ENCODE peak calls at places on chromosome 18, in six cellular contexts. A is H1, K is HCT116, D is GM12878, L is HepG2, S is K562. T is an unnamed sample.

GRCh38 chr18:46397174-46397573 is 259.8 kb downstream of the LOXHD1 start:
- DNase-seq in L (no peak), S (no peak), K (no peak), A (no peak), D (no peak), T (no peak)

GRCh38 chr18:51523671-51524070 is 326.2 kb upstream of the MEX3C start:
- DNase-seq in A (no peak), D (no peak), S (no peak), K (no peak), L (no peak), T (no peak)

GRCh38 chr18:47262397-47263196 is 11.1 kb upstream of the SKOR2 start:
- DNase-seq in S (no peak), K (no peak), D (no peak), A (peak), L (no peak), T (no peak)

GRCh38 chr18:8406486-8407250 is 202.6 kb upstream of the RAB12 start:
- DNase-seq in L (no peak), K (no peak), S (no peak), D (no peak), A (no peak), T (no peak)

GRCh38 chr18:38033282-38033681 is 467.7 kb upstream of the CELF4 start:
- DNase-seq in S (no peak), K (no peak), A (no peak), D (no peak), L (no peak), T (no peak)

GRCh38 chr18:31101148-31102019 is 837 bp downstream of the DSC2 start:
- DNase-seq in D (no peak), S (peak), L (peak), K (no peak), A (peak), T (peak)

GRCh38 chr18:46621871-46622270 is 35.1 kb downstream of the LOXHD1 start:
- DNase-seq in A (peak), K (no peak), L (no peak), D (no peak), S (no peak), T (no peak)

GRCh38 chr18:8960740-8961657 is 141.5 kb upstream of the NDUFV2 start:
- DNase-seq in S (no peak), A (no peak), L (peak), K (no peak), D (no peak), T (no peak)

GRCh38 chr18:8006979-8007378 is 439.9 kb downstream of the PTPRM start:
- DNase-seq in A (no peak), K (no peak), L (no peak), D (no peak), S (no peak), T (no peak)

GRCh38 chr18:29501952-29502351 is 1325.0 kb upstream of the CDH2 start:
- DNase-seq in S (no peak), A (no peak), K (no peak), L (no peak), D (no peak), T (no peak)

DNA sequence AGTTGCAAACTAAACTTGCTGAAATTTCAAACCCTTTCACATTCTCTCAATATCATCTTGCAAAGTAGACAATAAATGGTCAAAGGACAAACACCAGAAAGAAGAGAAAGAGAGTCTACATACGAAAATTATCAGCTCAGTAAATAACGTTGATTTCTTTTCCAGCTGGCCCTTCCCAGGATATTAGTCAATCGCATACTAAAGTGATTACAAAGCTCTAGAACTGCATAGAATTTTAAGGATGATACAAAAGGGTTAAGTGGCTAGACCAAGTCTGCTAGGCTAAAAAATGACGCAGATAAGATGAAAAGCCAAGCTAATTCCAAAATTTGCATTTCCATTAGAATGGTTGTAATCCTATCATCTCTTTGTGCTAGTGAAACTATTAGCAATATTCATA is 405.7 kb downstream of the FBXO15 start:
- DNase-seq in S (no peak), K (no peak), D (no peak), L (no peak), A (no peak), T (no peak)
- TF ChIP-seq JUND in S (no peak), K (no peak), D (no peak), L (no peak), A (no peak), T (no peak)

DNA sequence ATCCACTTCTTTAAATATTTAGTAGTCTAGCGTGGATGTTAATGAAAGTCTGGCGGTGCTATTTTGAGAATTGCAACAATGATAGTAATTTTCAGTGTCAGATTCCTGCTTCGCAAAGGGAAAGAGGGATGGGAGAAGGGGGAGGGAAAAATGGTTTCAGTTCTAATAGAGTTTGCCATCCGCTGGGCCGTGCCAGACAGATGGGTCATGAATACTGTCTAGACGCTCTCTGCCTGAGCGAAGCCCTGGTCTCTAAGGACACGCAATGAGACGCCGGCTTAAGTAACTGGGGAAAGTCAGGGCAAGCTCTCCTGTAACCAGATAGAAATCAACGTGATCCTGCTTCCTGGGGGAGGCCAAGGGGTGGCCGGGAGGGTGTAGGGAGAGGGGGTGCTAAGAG is 229.1 kb downstream of the LDLRAD4 start:
- DNase-seq in K (no peak), S (no peak), L (no peak), D (no peak), A (no peak), T (no peak)
- TF ChIP-seq JUND in K (no peak), S (no peak), L (no peak), D (no peak), A (no peak), T (no peak)

DNA sequence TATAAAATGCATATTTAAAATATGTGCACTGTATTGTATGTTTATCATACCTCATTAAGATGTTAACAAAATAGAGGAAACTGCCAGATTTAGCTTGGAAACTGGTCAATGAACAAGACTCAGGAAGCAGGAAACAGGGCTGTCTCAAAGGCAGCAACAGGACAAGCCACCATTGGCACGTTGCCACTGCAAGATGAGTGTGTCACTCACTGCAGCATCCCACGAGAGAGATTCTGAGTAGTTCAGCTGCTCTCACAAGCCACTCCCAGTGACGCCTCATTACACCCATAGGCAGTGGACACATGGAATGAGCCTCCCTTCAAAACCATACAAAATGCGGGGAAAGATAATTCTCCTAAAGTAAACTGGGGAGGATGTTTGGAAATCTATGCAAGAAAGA is 181.8 kb upstream of the DLGAP1 start:
- DNase-seq in S (no peak), L (no peak), K (no peak), A (no peak), D (no peak), T (no peak)
- TF ChIP-seq JUND in S (no peak), L (no peak), K (no peak), A (no peak), D (no peak), T (no peak)

DNA sequence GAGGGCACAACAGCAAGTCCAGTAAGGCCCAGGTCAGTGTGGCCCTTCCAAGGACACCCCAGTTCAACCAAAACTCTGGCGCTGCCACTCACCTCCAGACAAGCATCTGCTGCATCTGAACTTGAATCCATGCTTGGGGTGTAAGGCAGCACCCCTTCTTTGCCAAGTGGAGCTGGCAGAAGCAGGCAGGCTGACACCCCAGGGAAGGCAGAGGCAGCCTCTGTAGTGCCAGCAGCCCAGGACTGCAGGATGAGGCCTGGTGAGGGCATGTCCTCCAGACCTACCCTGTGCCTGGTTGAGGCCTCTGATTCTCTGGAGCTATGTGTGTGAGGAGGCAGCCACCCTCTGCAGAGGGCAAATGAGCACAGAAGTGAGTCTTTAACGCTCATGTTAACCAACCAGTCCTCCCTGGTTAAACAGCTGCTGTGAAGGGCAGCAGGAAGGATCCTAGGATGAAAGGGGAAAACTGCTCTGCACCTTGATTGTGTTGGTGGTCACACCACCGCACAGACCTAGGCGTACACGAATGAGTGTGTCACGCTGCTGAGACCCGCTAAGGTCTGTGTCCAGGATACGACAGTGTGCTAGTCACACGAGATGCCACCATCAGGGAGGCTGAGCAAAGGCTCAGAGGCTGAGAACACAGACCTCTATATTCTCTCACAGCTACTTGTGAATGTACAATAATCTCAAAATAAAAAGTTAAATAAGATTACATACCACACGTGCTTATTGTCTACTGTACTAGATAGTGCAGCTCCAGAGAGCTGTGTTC is 2.2 kb downstream of the PARD6G start:
- DNase-seq in K (no peak), D (no peak), L (no peak), A (no peak), S (no peak), T (no peak)
- TF ChIP-seq JUND in K (no peak), D (no peak), L (no peak), A (no peak), S (no peak), T (no peak)

GRCh38 chr18:45383228-45383627 is 232.0 kb upstream of the SLC14A2 start:
- DNase-seq in S (no peak), L (no peak), D (no peak), K (no peak), A (no peak), T (no peak)

GRCh38 chr18:45384137-45384998 is 230.9 kb upstream of the SLC14A2 start:
- DNase-seq in S (peak), A (peak), K (peak), D (peak), L (peak), T (peak)

DNA sequence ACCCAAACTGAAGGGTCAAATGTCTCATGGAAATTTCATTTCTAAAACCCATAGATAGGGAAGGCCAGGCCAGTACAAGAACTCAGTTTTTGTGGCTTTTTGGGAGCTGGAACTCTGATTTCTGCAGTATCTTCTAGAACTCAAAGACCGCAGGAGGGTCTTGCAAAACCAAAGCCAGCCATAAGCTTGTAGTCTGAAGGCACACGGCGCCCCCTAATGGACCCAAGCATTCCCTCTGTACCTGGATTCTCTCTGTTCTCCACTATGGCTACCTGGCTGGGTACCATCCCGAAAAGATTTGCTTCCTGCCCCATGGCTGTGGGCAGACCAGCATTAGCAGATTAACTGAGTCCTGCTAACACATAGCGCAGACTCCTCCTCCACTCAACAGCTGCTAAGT is 229.0 kb upstream of the SLC14A2 start:
- DNase-seq in K (no peak), D (no peak), A (peak), S (peak), L (peak), T (no peak)
- TF ChIP-seq JUND in K (no peak), D (no peak), A (no peak), S (no peak), L (no peak), T (no peak)

GRCh38 chr18:363327-364115 is 95.7 kb upstream of the THOC1 start:
- DNase-seq in A (no peak), S (no peak), D (no peak), K (no peak), L (no peak), T (no peak)
- TF ChIP-seq JUND in A (no peak), S (no peak), D (no peak), K (no peak), L (no peak), T (no peak)

GRCh38 chr18:32346667-32347066 is 124.0 kb downstream of the GAREM1 start:
- DNase-seq in L (no peak), K (no peak), A (no peak), S (no peak), D (no peak), T (no peak)

GRCh38 chr18:32351014-32351413 is 119.7 kb downstream of the GAREM1 start:
- DNase-seq in S (no peak), D (no peak), A (no peak), L (no peak), K (no peak), T (no peak)

GRCh38 chr18:32353257-32353656 is 117.4 kb downstream of the GAREM1 start:
- DNase-seq in D (no peak), A (no peak), S (no peak), K (no peak), L (no peak), T (no peak)

GRCh38 chr18:32349728-32350395 is 120.8 kb downstream of the GAREM1 start:
- DNase-seq in K (peak), A (no peak), S (no peak), D (no peak), L (peak), T (peak)
- TF ChIP-seq JUND in K (peak), A (peak), S (no peak), D (no peak), L (peak), T (peak)

GRCh38 chr18:24799720-24800119 is 339.3 kb downstream of the HRH4 start:
- DNase-seq in L (no peak), S (no peak), K (no peak), D (no peak), A (no peak), T (peak)

GRCh38 chr18:24801011-24801410 is 340.6 kb downstream of the HRH4 start:
- DNase-seq in L (no peak), K (no peak), A (no peak), S (no peak), D (no peak), T (no peak)

GRCh38 chr18:24795129-24795528 is 334.7 kb downstream of the HRH4 start:
- DNase-seq in A (no peak), L (no peak), D (no peak), K (no peak), S (no peak), T (no peak)

GRCh38 chr18:24799176-24799575 is 338.7 kb downstream of the HRH4 start:
- DNase-seq in A (no peak), D (no peak), L (no peak), K (no peak), S (no peak), T (no peak)

GRCh38 chr18:24797987-24798386 is 337.6 kb downstream of the HRH4 start:
- DNase-seq in A (no peak), D (no peak), L (no peak), S (no peak), K (no peak), T (no peak)
- TF ChIP-seq JUND in A (no peak), D (no peak), L (no peak), S (no peak), K (no peak), T (no peak)

T was measured in T47D.